ENCODE peak calls at places on chromosomes 3 and 15, in nine cellular contexts. C is GM20000, H is body of pancreas, B is fibroblast of the conjunctiva, R is MV-4-11, O is ACHN, A is neural progenitor cell, S is PC-3, P is A172. Q is an unnamed sample.

GRCh38 chr15:28978661-28979060 is 92.9 kb downstream of the APBA2 start:
- DNase-seq in C (no peak), H (no peak), A (peak), B (no peak), S (no peak), O (no peak), P (no peak), R (no peak), Q (no peak)

GRCh38 chr15:96593735-96594134 is 263.2 kb downstream of the NR2F2 start:
- DNase-seq in P (no peak), A (peak), H (no peak), C (no peak), R (no peak), S (peak), O (no peak), B (no peak), Q (no peak)

GRCh38 chr15:94070341-94071275 is 160.8 kb upstream of the MCTP2 start:
- DNase-seq in R (peak), O (no peak), A (peak), H (no peak), S (peak), B (no peak), C (no peak), P (peak), Q (peak)

GRCh38 chr15:29220852-29221251 is 48.8 kb downstream of the NSMCE3 start:
- DNase-seq in P (no peak), R (no peak), B (no peak), A (no peak), C (no peak), H (no peak), O (no peak), S (no peak), Q (no peak)

GRCh38 chr3:6779140-6779539 is 81.8 kb upstream of the GRM7 start:
- DNase-seq in R (no peak), A (peak), H (no peak), B (no peak), O (no peak), P (no peak), S (no peak), C (no peak), Q (peak)

GRCh38 chr3:108602249-108602934 is 12.9 kb downstream of the DZIP3 start:
- DNase-seq in P (no peak), H (no peak), C (no peak), O (no peak), A (peak), B (no peak), R (no peak), S (no peak), Q (peak)

GRCh38 chr3:14791343-14791945 is 27.3 kb upstream of the FGD5 start:
- DNase-seq in S (peak), H (peak), A (peak), R (peak), C (peak), B (no peak), P (peak), O (peak), Q (peak)

GRCh38 chr15:33506781-33507180 is 196.0 kb downstream of the RYR3 start:
- DNase-seq in R (no peak), B (no peak), A (peak), S (no peak), C (no peak), O (no peak), P (no peak), H (no peak), Q (peak)

GRCh38 chr15:78211189-78211921 is 23.0 kb downstream of the ACSBG1 start:
- DNase-seq in R (no peak), C (no peak), A (no peak), O (no peak), B (no peak), S (no peak), H (peak), P (no peak), Q (no peak)

GRCh38 chr3:43207628-43208085 is 78.7 kb upstream of the SNRK start:
- DNase-seq in A (no peak), S (no peak), P (peak), O (no peak), R (no peak), H (no peak), C (no peak), B (no peak), Q (no peak)

GRCh38 chr15:70375586-70375985 is 277.9 kb upstream of the TLE3 start:
- DNase-seq in B (no peak), P (no peak), C (no peak), A (no peak), S (no peak), R (no peak), H (no peak), O (no peak), Q (no peak)

Q was measured in mesendoderm.